ENCODE peak calls at places on chromosomes 16 and 17, in eight cellular contexts. B, T, E, C, V, A, I and Y are unnamed samples.
A peak's percentile ranks its signal among the peaks of the same experiment; 100 is the strongest.

GRCh38 chr17:21161498-21162393 is 35.0 kb downstream of the DHRS7B start:
- DNase-seq in B (peak; percentile 82), T (no peak), E (no peak), C (peak; percentile 94), V (no peak), A (peak; percentile 69), I (peak; percentile 72), Y (no peak)

GRCh38 chr16:21167929-21168602 is 9.6 kb downstream of the LDAF1 start:
- DNase-seq in B (no peak), T (no peak), E (no peak), C (no peak), V (no peak), A (no peak), I (no peak), Y (no peak)

GRCh38 chr17:29155235-29155965 is 24.8 kb downstream of the MYO18A start:
- DNase-seq in B (no peak), T (no peak), E (peak; percentile 45), C (no peak), V (peak; percentile 90), A (peak; percentile 61), I (peak; percentile 55), Y (peak; percentile 74)

GRCh38 chr17:78864117-78864516 is 23.5 kb upstream of the USP36 start:
- DNase-seq in B (no peak), T (no peak), E (no peak), C (no peak), V (no peak), A (no peak), I (no peak), Y (no peak)

GRCh38 chr16:29900102-29900887 is at the start of gene ASPHD1:
- DNase-seq in B (peak; percentile 78), T (peak; percentile 92), E (peak; percentile 65), C (peak; percentile 16), V (peak; percentile 87), A (peak; percentile 86), I (peak; percentile 89), Y (no peak)

GRCh38 chr16:56763305-56763916 is 33.5 kb downstream of the NUP93 start:
- DNase-seq in B (no peak), T (no peak), E (no peak), C (no peak), V (no peak), A (no peak), I (no peak), Y (no peak)

GRCh38 chr17:332558-333322 is 19.9 kb downstream of the RPH3AL start:
- DNase-seq in B (peak; percentile 52), T (no peak), E (no peak), C (peak; percentile 17), V (no peak), A (peak; percentile 35), I (peak; percentile 20), Y (peak; percentile 23)

GRCh38 chr16:90018297-90019200 is 707 bp downstream of the DBNDD1 start:
- DNase-seq in B (no peak), T (peak; percentile 58), E (peak; percentile 54), C (no peak), V (no peak), A (no peak), I (no peak), Y (no peak)

GRCh38 chr17:29731589-29731929 is 108.8 kb upstream of the CORO6 start:
- DNase-seq in B (no peak), T (no peak), E (no peak), C (no peak), V (no peak), A (no peak), I (no peak), Y (no peak)

GRCh38 chr17:72614476-72614870 is 478.0 kb downstream of the SLC39A11 start:
- DNase-seq in B (peak; percentile 47), T (no peak), E (no peak), C (no peak), V (no peak), A (no peak), I (no peak), Y (no peak)

GRCh38 chr16:10501016-10501607 is 79.3 kb downstream of the EMP2 start:
- DNase-seq in B (no peak), T (no peak), E (no peak), C (no peak), V (no peak), A (no peak), I (no peak), Y (no peak)

GRCh38 chr16:89700649-89701424 is 668 bp downstream of the SPATA2L start:
- DNase-seq in B (no peak), T (peak; percentile 87), E (peak; percentile 53), C (no peak), V (no peak), A (peak; percentile 24), I (peak; percentile 32), Y (no peak)

GRCh38 chr16:86789621-86790051 is 211.3 kb downstream of the FOXL1 start:
- DNase-seq in B (no peak), T (peak; percentile 74), E (peak; percentile 63), C (no peak), V (no peak), A (peak; percentile 43), I (no peak), Y (no peak)

GRCh38 chr16:30060354-30061194 is 5.0 kb upstream of the ALDOA start:
- DNase-seq in B (no peak), T (no peak), E (peak; percentile 25), C (no peak), V (no peak), A (no peak), I (no peak), Y (no peak)

GRCh38 chr17:47848198-47848513 is 2.8 kb downstream of the SP6 start:
- DNase-seq in B (no peak), T (peak; percentile 31), E (no peak), C (no peak), V (no peak), A (no peak), I (no peak), Y (no peak)

GRCh38 chr16:88050952-88051660 is 99.9 kb downstream of the BANP start:
- DNase-seq in B (no peak), T (no peak), E (no peak), C (no peak), V (no peak), A (no peak), I (no peak), Y (no peak)

GRCh38 chr17:49101054-49101534 is 31.5 kb upstream of the B4GALNT2 start:
- DNase-seq in B (peak; percentile 94), T (no peak), E (no peak), C (no peak), V (peak; percentile 49), A (peak; percentile 86), I (peak; percentile 59), Y (no peak)

GRCh38 chr17:76670020-76670707 is 26.6 kb upstream of the ST6GALNAC1 start:
- DNase-seq in B (no peak), T (no peak), E (no peak), C (no peak), V (no peak), A (no peak), I (no peak), Y (no peak)

GRCh38 chr17:76671123-76671911 is 27.8 kb upstream of the ST6GALNAC1 start:
- DNase-seq in B (peak; percentile 100), T (peak; percentile 100), E (peak; percentile 98), C (peak; percentile 100), V (peak; percentile 100), A (peak; percentile 100), I (peak; percentile 100), Y (peak; percentile 100)

GRCh38 chr17:76667356-76667755 is 23.8 kb upstream of the ST6GALNAC1 start:
- DNase-seq in B (no peak), T (no peak), E (no peak), C (no peak), V (no peak), A (no peak), I (no peak), Y (no peak)

GRCh38 chr17:76670708-76671122 is 27.2 kb upstream of the ST6GALNAC1 start:
- DNase-seq in B (no peak), T (no peak), E (no peak), C (no peak), V (no peak), A (no peak), I (no peak), Y (peak; percentile 8)

GRCh38 chr17:76667786-76668453 is 24.4 kb upstream of the ST6GALNAC1 start:
- DNase-seq in B (no peak), T (no peak), E (no peak), C (no peak), V (no peak), A (no peak), I (no peak), Y (peak; percentile 26)
- TF ChIP-seq CTCF in B (no peak), T (no peak), E (no peak), C (no peak), V (no peak), A (no peak), I (no peak), Y (no peak)

GRCh38 chr16:78102122-78102660 is 2.7 kb downstream of the WWOX start:
- DNase-seq in B (no peak), T (no peak), E (no peak), C (no peak), V (no peak), A (no peak), I (no peak), Y (no peak)

GRCh38 chr16:78098087-78098486 is 1.4 kb upstream of the WWOX start:
- DNase-seq in B (no peak), T (no peak), E (no peak), C (no peak), V (no peak), A (no peak), I (no peak), Y (no peak)

GRCh38 chr16:78099372-78100161 is at the start of gene WWOX:
- DNase-seq in B (peak; percentile 97), T (peak; percentile 99), E (peak; percentile 93), C (peak; percentile 89), V (peak; percentile 89), A (peak; percentile 98), I (peak; percentile 99), Y (peak; percentile 97)

GRCh38 chr16:78098544-78099371 is 696 bp upstream of the WWOX start:
- DNase-seq in B (no peak), T (no peak), E (no peak), C (no peak), V (no peak), A (no peak), I (no peak), Y (no peak)

DNA sequence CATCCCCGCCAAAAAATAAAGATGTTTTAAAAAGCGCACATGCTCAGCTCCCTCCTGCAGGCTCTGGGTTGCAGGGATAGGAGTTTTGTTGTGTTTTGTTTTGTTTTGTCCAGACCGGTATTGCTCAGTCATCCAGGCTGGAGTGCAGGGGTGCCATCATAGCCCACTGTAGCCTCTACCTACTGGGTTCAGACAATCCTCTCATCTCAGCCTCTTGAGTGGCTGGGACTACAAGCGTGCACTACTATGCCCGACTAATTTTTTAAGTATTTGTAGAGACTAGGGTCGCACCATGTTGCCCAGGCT is 661 bp downstream of the WWOX start:
- DNase-seq in B (no peak), T (no peak), E (no peak), C (no peak), V (no peak), A (no peak), I (no peak), Y (no peak)
- TF ChIP-seq CTCF in B (no peak), T (no peak), E (no peak), C (no peak), V (peak; percentile 40), A (no peak), I (no peak), Y (peak; percentile 50)

GRCh38 chr17:8488931-8489330 is 53.2 kb downstream of the NDEL1 start:
- DNase-seq in B (peak; percentile 98), T (no peak), E (no peak), C (peak; percentile 82), V (no peak), A (peak; percentile 98), I (peak; percentile 96), Y (no peak)
- TF ChIP-seq CTCF in B (no peak), T (no peak), E (no peak), C (no peak), V (no peak), A (peak; percentile 16), I (peak; percentile 12), Y (no peak)

GRCh38 chr17:83195330-83196087 is 116.1 kb downstream of the METRNL start:
- DNase-seq in B (no peak), T (no peak), E (no peak), C (no peak), V (peak; percentile 20), A (no peak), I (peak; percentile 21), Y (peak; percentile 42)
- TF ChIP-seq CTCF in B (no peak), T (no peak), E (no peak), C (no peak), V (no peak), A (no peak), I (no peak), Y (no peak)